ENCODE peak calls at places on chromosomes 12 and 14, in eight cellular contexts. I is neural crest cell, L is amniotic stem cell, N is H7, G is LoVo, C is NCI-H510A, V is HS-27A, T is astrocyte of the hippocampus. R is an unnamed sample.
A peak's percentile ranks its signal among the peaks of the same experiment; 100 is the strongest.

GRCh38 chr12:29901585-29901984 is 117.8 kb upstream of the TMTC1 start:
- DNase-seq in I (no peak), L (no peak), N (peak; percentile 70), C (no peak), G (no peak), T (no peak), V (no peak), R (no peak)

GRCh38 chr14:20539906-20540305 is 20.9 kb downstream of the RNASE9 start:
- DNase-seq in L (no peak), V (no peak), C (no peak), T (no peak), G (no peak), N (no peak), I (no peak), R (no peak)

GRCh38 chr12:12818693-12819092 is 5.5 kb downstream of the DDX47 start:
- DNase-seq in I (no peak), N (no peak), C (no peak), L (no peak), T (no peak), G (no peak), V (no peak), R (no peak)

GRCh38 chr12:18250313-18250916 is 10.9 kb upstream of the PIK3C2G start:
- DNase-seq in T (peak; percentile 83), C (peak; percentile 51), I (peak; percentile 23), N (peak; percentile 58), G (peak; percentile 70), V (peak; percentile 46), L (peak; percentile 73), R (peak; percentile 79)

GRCh38 chr14:78202178-78202577 is 32.0 kb downstream of the NRXN3 start:
- DNase-seq in G (no peak), L (no peak), C (no peak), T (no peak), N (no peak), V (no peak), I (no peak), R (no peak)

GRCh38 chr14:68250950-68251765 is 431.6 kb downstream of the RAD51B start:
- DNase-seq in N (no peak), G (no peak), L (no peak), T (no peak), I (no peak), C (no peak), V (no peak), R (peak; percentile 48)

GRCh38 chr12:51323966-51324895 is at the start of gene BIN2:
- DNase-seq in V (no peak), I (no peak), L (no peak), N (peak; percentile 49), C (no peak), G (no peak), T (no peak), R (no peak)

GRCh38 chr14:38618514-38618913 is 362.6 kb upstream of the CLEC14A start:
- DNase-seq in T (no peak), V (no peak), N (no peak), I (no peak), L (no peak), G (no peak), C (no peak), R (no peak)

GRCh38 chr12:53101266-53101665 is 2.0 kb upstream of the SOAT2 start:
- DNase-seq in T (no peak), C (no peak), N (peak; percentile 14), L (no peak), G (no peak), V (no peak), I (no peak), R (no peak)

GRCh38 chr14:70655110-70655826 is 13.6 kb downstream of the TTC9 start:
- DNase-seq in I (no peak), G (no peak), L (no peak), N (peak; percentile 76), T (no peak), C (no peak), V (no peak), R (no peak)

GRCh38 chr14:94484476-94484875 is 8.5 kb upstream of the SERPINA9 start:
- DNase-seq in I (no peak), V (no peak), L (no peak), C (no peak), G (no peak), N (no peak), T (no peak), R (no peak)